ENCODE peak calls at places on chromosomes 5 and 9, in seven cellular contexts. B, Z, M, J, X, F and V are unnamed samples.

GRCh38 chr9:137049544-137050449 is 3.8 kb upstream of the NPDC1 start:
- DNase-seq in Z (no peak), M (peak; percentile 80), B (no peak), J (no peak), F (no peak), X (no peak), V (no peak)

GRCh38 chr9:105877719-105878118 is 183.4 kb downstream of the TMEM38B start:
- DNase-seq in M (no peak), F (no peak), B (no peak), X (no peak), Z (no peak), J (no peak), V (no peak)

GRCh38 chr5:63211413-63212132 is 633.0 kb downstream of the LRRC70 start:
- DNase-seq in J (no peak), F (no peak), Z (no peak), M (no peak), X (no peak), B (no peak), V (no peak)

GRCh38 chr5:6714221-6715041 is 1.2 kb downstream of the TENT4A start:
- DNase-seq in B (no peak), F (no peak), X (no peak), Z (no peak), M (peak; percentile 59), J (peak; percentile 72), V (no peak)

GRCh38 chr9:90821697-90822096 is 20.1 kb downstream of the SYK start:
- DNase-seq in J (no peak), M (no peak), B (no peak), X (no peak), F (peak; percentile 37), Z (no peak), V (peak; percentile 18)

GRCh38 chr9:121609845-121610637 is 41.4 kb upstream of the DAB2IP start:
- DNase-seq in B (no peak), M (no peak), Z (no peak), J (peak; percentile 79), X (peak; percentile 51), F (peak; percentile 87), V (peak; percentile 77)

GRCh38 chr5:6161257-6161656 is 217.1 kb downstream of the MED10 start:
- DNase-seq in Z (no peak), B (no peak), F (no peak), J (no peak), X (no peak), M (no peak), V (no peak)

GRCh38 chr5:179123491-179124328 is 63.5 kb downstream of the ZNF354C start:
- DNase-seq in B (no peak), J (peak; percentile 50), Z (no peak), F (no peak), X (no peak), M (no peak), V (no peak)

GRCh38 chr5:176583076-176583475 is 26.9 kb downstream of the GPRIN1 start:
- DNase-seq in X (no peak), M (no peak), Z (no peak), J (no peak), B (no peak), F (no peak), V (no peak)

GRCh38 chr9:95116002-95116819 is 201.3 kb downstream of the FANCC start:
- DNase-seq in J (peak; percentile 51), F (no peak), Z (no peak), B (no peak), M (no peak), X (no peak), V (no peak)

GRCh38 chr5:134651531-134651930 is 2.9 kb downstream of the SEC24A start:
- DNase-seq in J (no peak), F (no peak), M (no peak), X (no peak), B (no peak), Z (no peak), V (no peak)

GRCh38 chr5:3329427-3329826 is 266.2 kb upstream of the IRX1 start:
- DNase-seq in B (no peak), M (no peak), J (no peak), Z (no peak), X (no peak), F (no peak), V (no peak)

GRCh38 chr9:81344366-81344765 is 345.0 kb downstream of the TLE1 start:
- DNase-seq in J (no peak), Z (no peak), B (no peak), M (no peak), F (no peak), X (no peak), V (no peak)

GRCh38 chr5:59380350-59380951 is 513.1 kb downstream of the PDE4D start:
- DNase-seq in J (no peak), B (no peak), M (no peak), F (peak; percentile 71), Z (peak; percentile 48), X (no peak), V (peak; percentile 70)

GRCh38 chr9:1536522-1537170 is 478.5 kb upstream of the SMARCA2 start:
- DNase-seq in Z (no peak), B (no peak), F (no peak), X (no peak), M (no peak), J (no peak), V (no peak)

GRCh38 chr5:5063533-5063953 is 76.6 kb upstream of the ADAMTS16 start:
- DNase-seq in X (no peak), J (no peak), F (no peak), B (no peak), Z (no peak), M (no peak), V (no peak)

GRCh38 chr5:140038373-140038957 is 4.6 kb downstream of the NRG2 start:
- DNase-seq in B (no peak), F (peak; percentile 20), X (no peak), M (no peak), Z (peak; percentile 36), J (no peak), V (no peak)

GRCh38 chr9:73565833-73566465 is 414.3 kb downstream of the ANXA1 start:
- DNase-seq in M (no peak), Z (no peak), J (no peak), F (peak; percentile 54), B (no peak), X (no peak), V (peak; percentile 16)

GRCh38 chr5:95850391-95850894 is 27.9 kb upstream of the GLRX start:
- DNase-seq in M (no peak), Z (no peak), J (no peak), B (no peak), F (no peak), X (no peak), V (no peak)

GRCh38 chr9:114889802-114890224 is 40.6 kb downstream of the TNFSF8 start:
- DNase-seq in B (no peak), J (no peak), X (no peak), M (peak; percentile 31), F (peak; percentile 40), Z (no peak), V (no peak)

GRCh38 chr5:88393721-88394530 is 125.3 kb upstream of the TMEM161B start:
- DNase-seq in B (no peak), F (no peak), Z (no peak), X (no peak), M (no peak), J (no peak), V (no peak)

GRCh38 chr5:77993141-77993540 is 217.0 kb upstream of the TBCA start:
- DNase-seq in B (no peak), J (no peak), F (no peak), X (no peak), M (no peak), Z (no peak), V (no peak)

GRCh38 chr9:131117111-131117761 is 8.2 kb upstream of the NUP214 start:
- DNase-seq in M (no peak), Z (no peak), F (no peak), X (no peak), J (no peak), B (no peak), V (no peak)

GRCh38 chr5:134583821-134584220 is 48.8 kb downstream of the SAR1B start:
- DNase-seq in Z (no peak), J (no peak), F (no peak), M (peak; percentile 15), B (no peak), X (no peak), V (no peak)

GRCh38 chr5:36728697-36729543 is 122.5 kb downstream of the SLC1A3 start:
- DNase-seq in Z (peak; percentile 58), M (no peak), B (no peak), F (peak; percentile 40), J (no peak), X (peak; percentile 17), V (peak; percentile 23)

GRCh38 chr5:170623576-170624181 is 119.9 kb downstream of the KCNIP1 start:
- DNase-seq in M (no peak), J (peak; percentile 39), Z (no peak), F (peak; percentile 15), X (peak; percentile 39), B (no peak), V (no peak)

GRCh38 chr9:91857291-91857781 is 92.7 kb downstream of the ROR2 start:
- DNase-seq in J (no peak), F (no peak), X (no peak), Z (no peak), M (no peak), B (no peak), V (no peak)
- TF ChIP-seq CTCF in J (no peak), F (no peak), X (no peak), Z (no peak), M (no peak), B (no peak), V (no peak)

GRCh38 chr9:120481248-120481647 is 98.7 kb downstream of the CDK5RAP2 start:
- DNase-seq in M (no peak), X (no peak), J (no peak), Z (no peak), F (no peak), B (no peak), V (no peak)
- H3K36me3 ChIP-seq in M (no peaks in the 10 kb centered on the region), X (peaks cover 31% of the 10 kb centered on the region), J (peaks cover 13% of the 10 kb centered on the region), Z (peaks cover 3% of the 10 kb centered on the region), F (peaks cover 3% of the 10 kb centered on the region), B (peaks cover 41% of the 10 kb centered on the region), V (peaks cover 1% of the 10 kb centered on the region)

GRCh38 chr5:42804717-42805339 is 6.9 kb downstream of the SELENOP start:
- DNase-seq in M (no peak), Z (no peak), F (no peak), B (no peak), J (no peak), X (no peak), V (no peak)

GRCh38 chr5:42808888-42809611 is 2.6 kb downstream of the SELENOP start:
- DNase-seq in X (no peak), M (no peak), Z (no peak), J (no peak), B (no peak), F (no peak), V (no peak)

GRCh38 chr5:42806004-42806700 is 5.5 kb downstream of the SELENOP start:
- DNase-seq in J (no peak), Z (no peak), F (no peak), X (no peak), B (no peak), M (no peak), V (no peak)

GRCh38 chr5:42806701-42807262 is 4.9 kb downstream of the SELENOP start:
- DNase-seq in F (no peak), J (no peak), X (no peak), M (no peak), B (no peak), Z (no peak), V (no peak)

GRCh38 chr5:42807722-42808447 is 3.8 kb downstream of the SELENOP start:
- DNase-seq in M (no peak), F (no peak), J (no peak), B (no peak), Z (no peak), X (no peak), V (no peak)
- TF ChIP-seq CTCF in M (no peak), F (no peak), J (no peak), B (no peak), Z (peak; percentile 6), X (peak; percentile 34), V (no peak)

GRCh38 chr9:126487856-126488255 is 125.9 kb upstream of the LMX1B start:
- DNase-seq in B (no peak), Z (no peak), F (no peak), M (no peak), J (no peak), X (no peak), V (no peak)
- H3K36me3 ChIP-seq in B (peaks cover 48% of the 10 kb centered on the region), Z (no peaks in the 10 kb centered on the region), F (no peaks in the 10 kb centered on the region), M (no peaks in the 10 kb centered on the region), J (peaks cover 11% of the 10 kb centered on the region), X (peaks cover 13% of the 10 kb centered on the region), V (no peaks in the 10 kb centered on the region)